ENCODE peak calls at places on chromosome 18, in four cellular contexts. X is neuronal stem cell, I is GM12891, K is hypothalamus. U is an unnamed sample.

GRCh38 chr18:5508821-5509220 is 35.0 kb downstream of the EPB41L3 start:
- DNase-seq in K (no peak), X (no peak), I (no peak), U (no peak)

GRCh38 chr18:54612237-54612636 is 21.2 kb downstream of the DYNAP start:
- DNase-seq in I (no peak), X (no peak), K (no peak), U (no peak)

GRCh38 chr18:36314754-36315153 is 17.2 kb downstream of the FHOD3 start:
- DNase-seq in X (no peak), I (no peak), K (no peak), U (no peak)

GRCh38 chr18:35029103-35029502 is 12.1 kb upstream of the MAPRE2 start:
- DNase-seq in I (no peak), X (no peak), K (no peak), U (no peak)

GRCh38 chr18:378039-378438 is 110.2 kb upstream of the THOC1 start:
- DNase-seq in K (peak), X (no peak), I (no peak), U (no peak)

GRCh38 chr18:7619676-7620075 is 52.6 kb downstream of the PTPRM start:
- DNase-seq in I (no peak), K (no peak), X (no peak), U (no peak)

GRCh38 chr18:48924621-48925601 is 25.9 kb downstream of the SMAD7 start:
- DNase-seq in K (no peak), I (no peak), X (no peak), U (no peak)

GRCh38 chr18:22026889-22027288 is 142.5 kb upstream of the GATA6 start:
- DNase-seq in K (no peak), X (no peak), I (no peak), U (no peak)

GRCh38 chr18:67957684-67958083 is 441.2 kb upstream of the DSEL start:
- DNase-seq in K (no peak), X (no peak), I (no peak), U (no peak)

GRCh38 chr18:13451208-13451530 is 232.6 kb downstream of the LDLRAD4 start:
- DNase-seq in X (no peak), K (no peak), I (no peak), U (no peak)

GRCh38 chr18:35189510-35189909 is 51.3 kb upstream of the ZNF397 start:
- DNase-seq in K (peak), I (no peak), X (no peak), U (no peak)

GRCh38 chr18:58578835-58579560 is 49.9 kb downstream of the ALPK2 start:
- DNase-seq in X (no peak), I (no peak), K (no peak), U (no peak)

GRCh38 chr18:53625997-53626599 is 598.4 kb downstream of the MBD2 start:
- DNase-seq in K (no peak), X (no peak), I (no peak), U (no peak)

GRCh38 chr18:61459896-61460295 is 126.7 kb downstream of the CDH20 start:
- DNase-seq in X (no peak), I (no peak), K (no peak), U (no peak)

GRCh38 chr18:24014986-24015896 is 687 bp downstream of the TTC39C start:
- DNase-seq in I (no peak), X (peak), K (no peak), U (peak)

GRCh38 chr18:62280058-62280457 is 45.1 kb upstream of the TNFRSF11A start:
- DNase-seq in X (no peak), K (no peak), I (no peak), U (no peak)

GRCh38 chr18:10495936-10496335 is 29.9 kb upstream of the NAPG start:
- DNase-seq in I (no peak), X (no peak), K (no peak), U (no peak)

GRCh38 chr18:48813833-48814489 is 136.8 kb downstream of the SMAD7 start:
- DNase-seq in I (no peak), X (no peak), K (no peak), U (peak)

GRCh38 chr18:76232813-76233212 is 262.2 kb downstream of the ZNF516 start:
- DNase-seq in X (no peak), I (no peak), K (no peak), U (no peak)

GRCh38 chr18:48661421-48661820 is 122.6 kb downstream of the CTIF start:
- DNase-seq in K (no peak), X (no peak), I (no peak), U (no peak)

GRCh38 chr18:69455120-69455519 is 54.4 kb downstream of the DOK6 start:
- DNase-seq in K (no peak), I (no peak), X (no peak), U (no peak)

GRCh38 chr18:44637210-44638051 is 43.3 kb upstream of the SETBP1 start:
- DNase-seq in X (no peak), I (no peak), K (no peak), U (no peak)

GRCh38 chr18:62425465-62426190 is 97.2 kb upstream of the ZCCHC2 start:
- DNase-seq in X (peak), I (no peak), K (peak), U (no peak)

GRCh38 chr18:58408665-58409064 is 220.2 kb downstream of the ALPK2 start:
- DNase-seq in K (no peak), I (no peak), X (no peak), U (no peak)

GRCh38 chr18:67513285-67513684 is 3.2 kb downstream of the DSEL start:
- DNase-seq in K (no peak), I (no peak), X (no peak), U (no peak)

GRCh38 chr18:65567372-65567771 is 183.4 kb upstream of the CDH7 start:
- DNase-seq in K (no peak), I (no peak), X (no peak), U (no peak)

GRCh38 chr18:76923485-76924085 is 101.2 kb downstream of the ZNF236 start:
- DNase-seq in X (peak), I (no peak), K (no peak), U (no peak)

GRCh38 chr18:525066-525797 is 24.7 kb upstream of the COLEC12 start:
- DNase-seq in I (no peak), X (no peak), K (no peak), U (no peak)

GRCh38 chr18:57210101-57210661 is 63.3 kb downstream of the BOD1L2 start:
- DNase-seq in X (peak), K (no peak), I (no peak), U (no peak)

GRCh38 chr18:59959079-59959478 is 59.3 kb downstream of the PMAIP1 start:
- DNase-seq in I (no peak), X (no peak), K (no peak), U (no peak)

GRCh38 chr18:61643884-61644647 is 248.7 kb downstream of the RNF152 start:
- DNase-seq in I (no peak), X (no peak), K (no peak), U (no peak)

GRCh38 chr18:73118121-73118816 is 250.5 kb upstream of the NETO1 start:
- DNase-seq in I (no peak), X (no peak), K (no peak), U (no peak)

U was measured in effector memory CD4-positive, alpha-beta T cell.